ENCODE peak calls at places on chromosomes 6 and 20, in four cellular contexts. J, E, K and O are unnamed samples.

GRCh38 chr6:163387317-163387716 is 27.2 kb upstream of the QKI start:
- DNase-seq in J (no peak), E (no peak), K (no peak), O (no peak)

GRCh38 chr6:42224222-42225042 is 6.8 kb upstream of the MRPS10 start:
- DNase-seq in J (no peak), E (peak; percentile 88), K (no peak), O (no peak)

GRCh38 chr6:159438106-159438505 is 254.9 kb downstream of the SOD2 start:
- DNase-seq in J (no peak), E (no peak), K (no peak), O (no peak)

GRCh38 chr6:71488186-71488585 is 199.6 kb downstream of the OGFRL1 start:
- DNase-seq in J (no peak), E (no peak), K (no peak), O (no peak)

GRCh38 chr20:38307371-38308046 is 3.6 kb downstream of the BPI start:
- DNase-seq in J (no peak), E (no peak), K (no peak), O (peak; percentile 57)

GRCh38 chr6:20564269-20564668 is 30.0 kb downstream of the CDKAL1 start:
- DNase-seq in J (no peak), E (peak; percentile 6), K (no peak), O (no peak)

GRCh38 chr6:13427838-13428527 is 59.4 kb downstream of the GFOD1 start:
- DNase-seq in J (no peak), E (no peak), K (no peak), O (no peak)

GRCh38 chr20:23915844-23916243 is 36.3 kb upstream of the CST5 start:
- DNase-seq in J (no peak), E (no peak), K (no peak), O (no peak)

GRCh38 chr6:113842165-113842564 is 15.0 kb upstream of the MARCKS start:
- DNase-seq in J (no peak), E (no peak), K (no peak), O (no peak)

GRCh38 chr6:16240618-16241320 is 2.4 kb downstream of the GMPR start:
- DNase-seq in J (no peak), E (no peak), K (no peak), O (peak; percentile 89)

GRCh38 chr20:46820682-46821081 is 74.0 kb upstream of the EYA2 start:
- DNase-seq in J (no peak), E (no peak), K (no peak), O (no peak)

GRCh38 chr20:53642196-53643030 is 48.8 kb upstream of the ZNF217 start:
- DNase-seq in J (peak; percentile 64), E (peak; percentile 90), K (peak; percentile 66), O (peak; percentile 21)

GRCh38 chr6:151494235-151494950 is 576 bp downstream of the CCDC170 start:
- DNase-seq in J (no peak), E (peak; percentile 63), K (peak; percentile 68), O (peak; percentile 65)

GRCh38 chr6:27605401-27606342 is 132.8 kb upstream of the ZNF184 start:
- DNase-seq in J (peak; percentile 68), E (peak; percentile 91), K (no peak), O (no peak)

GRCh38 chr20:5353624-5354496 is 37.1 kb upstream of the PROKR2 start:
- DNase-seq in J (no peak), E (peak; percentile 55), K (no peak), O (no peak)

GRCh38 chr6:56752534-56752933 is 109.8 kb upstream of the DST start:
- DNase-seq in J (no peak), E (no peak), K (no peak), O (no peak)

GRCh38 chr6:98842489-98843180 is 8.3 kb downstream of the POU3F2 start:
- DNase-seq in J (no peak), E (no peak), K (no peak), O (no peak)

GRCh38 chr6:158999154-158999668 is 791 bp downstream of the RSPH3 start:
- DNase-seq in J (no peak), E (no peak), K (no peak), O (no peak)

GRCh38 chr20:62999580-62999979 is 7.2 kb downstream of the BHLHE23 start:
- DNase-seq in J (no peak), E (no peak), K (no peak), O (no peak)

GRCh38 chr6:32854376-32855178 is 585 bp downstream of the PSMB9 start:
- DNase-seq in J (no peak), E (no peak), K (peak; percentile 46), O (no peak)

GRCh38 chr6:87093651-87094050 is 1.3 kb downstream of the CGA start:
- DNase-seq in J (no peak), E (no peak), K (no peak), O (no peak)

GRCh38 chr6:48068326-48069191 is 42.4 kb downstream of the PTCHD4 start:
- DNase-seq in J (no peak), E (no peak), K (no peak), O (peak; percentile 68)

GRCh38 chr6:30556714-30556963 is 350 bp upstream of the GNL1 start:
- DNase-seq in J (no peak), E (no peak), K (peak; percentile 92), O (peak; percentile 88)

GRCh38 chr6:139522471-139523220 is 148.2 kb upstream of the CITED2 start:
- DNase-seq in J (no peak), E (no peak), K (no peak), O (no peak)

GRCh38 chr6:25882066-25882496 is 8.0 kb upstream of the SLC17A3 start:
- DNase-seq in J (no peak), E (peak; percentile 77), K (peak; percentile 29), O (no peak)

GRCh38 chr6:5219292-5219691 is 41.5 kb downstream of the LYRM4 start:
- DNase-seq in J (no peak), E (no peak), K (no peak), O (no peak)

GRCh38 chr6:5215181-5215580 is 45.6 kb downstream of the LYRM4 start:
- DNase-seq in J (no peak), E (no peak), K (no peak), O (no peak)

GRCh38 chr6:5214570-5215052 is 46.1 kb downstream of the LYRM4 start:
- DNase-seq in J (peak; percentile 84), E (peak; percentile 25), K (peak; percentile 60), O (peak; percentile 91)

GRCh38 chr6:5215799-5216198 is 45.0 kb downstream of the LYRM4 start:
- DNase-seq in J (peak; percentile 32), E (no peak), K (no peak), O (no peak)

GRCh38 chr6:5213851-5214507 is 46.8 kb downstream of the LYRM4 start:
- DNase-seq in J (no peak), E (no peak), K (peak; percentile 70), O (peak; percentile 83)
- TF ChIP-seq CTCF in J (no peak), E (no peak), K (no peak), O (peak; percentile 83)

DNA sequence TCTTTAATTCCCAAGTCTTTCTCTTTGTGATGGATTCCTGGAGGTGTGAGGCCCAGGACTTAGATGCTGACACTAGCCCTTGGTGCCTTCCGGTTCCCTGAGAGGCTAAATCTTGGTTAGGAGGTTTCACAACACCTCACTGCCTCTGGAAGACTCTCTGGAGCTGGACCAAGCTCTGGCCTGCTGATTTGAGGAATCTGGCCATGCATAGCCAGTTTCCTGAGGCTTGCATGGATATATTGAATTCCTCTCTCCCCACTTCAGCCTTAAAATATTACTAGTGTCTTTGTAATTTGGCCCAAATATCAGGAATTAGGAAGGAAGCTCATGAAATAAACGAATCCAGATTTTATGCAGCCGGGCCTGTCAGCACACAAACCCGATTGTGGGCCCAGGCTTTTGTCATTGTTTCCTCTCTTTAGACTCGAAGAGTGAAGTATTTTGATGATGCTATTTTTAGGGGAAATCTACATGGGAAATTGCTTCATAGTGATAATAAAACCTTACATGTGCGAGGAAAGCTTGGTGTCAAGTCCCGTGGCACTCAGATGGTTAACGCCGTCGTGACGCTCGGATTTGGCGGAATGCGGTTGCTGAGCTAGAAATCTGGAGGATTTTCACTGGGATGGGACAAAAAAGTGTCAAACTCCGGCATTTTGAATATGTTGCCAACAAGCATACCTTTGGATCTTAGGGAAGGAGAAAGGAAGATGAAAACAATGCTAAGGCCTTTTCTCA is 144.4 kb downstream of the PHACTR3 start:
- DNase-seq in J (no peak), E (no peak), K (no peak), O (no peak)
- H3K9me3 ChIP-seq in J (no peaks in the 10 kb centered on the region), E (no peaks in the 10 kb centered on the region), K (no peaks in the 10 kb centered on the region), O (no peaks in the 10 kb centered on the region)

GRCh38 chr6:129073651-129074419 is 190.9 kb downstream of the LAMA2 start:
- DNase-seq in J (no peak), E (no peak), K (no peak), O (no peak)
- H3K4me3 ChIP-seq in J (no peak overlapping the region), E (no peak overlapping the region), K (no peak overlapping the region), O (no peak overlapping the region)

GRCh38 chr6:91606148-91606901 is 1019.5 kb upstream of the MAP3K7 start:
- DNase-seq in J (no peak), E (no peak), K (no peak), O (no peak)

GRCh38 chr6:91613481-91613880 is 1026.6 kb upstream of the MAP3K7 start:
- DNase-seq in J (no peak), E (no peak), K (no peak), O (no peak)

GRCh38 chr6:91611190-91611589 is 1024.3 kb upstream of the MAP3K7 start:
- DNase-seq in J (no peak), E (no peak), K (no peak), O (no peak)

DNA sequence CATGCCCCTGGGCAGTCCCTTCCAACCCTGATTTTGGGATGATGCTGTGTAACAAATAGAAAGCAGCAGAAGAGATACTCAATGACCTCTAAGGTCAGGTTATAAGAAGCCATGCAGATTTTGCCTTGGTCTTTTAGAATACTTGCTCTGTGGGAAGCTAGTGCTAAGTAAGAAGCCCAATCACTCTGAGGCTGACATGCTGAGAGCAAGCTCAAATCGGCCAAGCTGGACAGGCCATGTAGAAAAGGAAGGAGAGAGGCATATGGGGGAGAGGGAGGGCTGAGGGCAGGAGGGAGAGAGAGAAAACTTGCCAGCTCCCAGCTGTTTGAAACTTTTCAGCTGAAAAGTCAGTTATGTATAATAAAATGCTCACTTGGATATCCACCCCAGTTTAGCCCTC is 1021.6 kb upstream of the MAP3K7 start:
- DNase-seq in J (no peak), E (no peak), K (no peak), O (no peak)
- TF ChIP-seq CTCF in J (no peak), E (no peak), K (no peak), O (no peak)

DNA sequence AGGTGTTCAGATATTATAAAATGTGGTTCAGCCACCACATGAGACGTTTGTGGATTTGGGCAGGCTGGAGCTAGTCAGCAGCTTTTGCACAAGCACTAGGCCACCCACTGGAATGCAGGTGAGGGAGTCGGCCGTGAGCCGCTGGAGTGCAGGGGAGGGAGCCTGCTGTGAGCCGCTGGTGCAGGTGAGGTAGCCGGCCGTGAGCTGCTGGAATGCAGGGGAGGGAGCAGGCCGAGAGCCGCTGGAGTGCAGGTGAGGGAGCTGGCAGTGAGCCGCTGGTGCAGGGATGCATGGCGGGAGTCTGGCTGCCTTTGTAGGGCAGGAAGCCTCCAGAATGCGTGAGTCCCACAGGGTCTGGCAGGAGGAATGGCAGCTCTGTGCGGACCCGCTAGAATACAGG is 1907.6 kb upstream of the DEFB115 start:
- DNase-seq in J (no peak), E (no peak), K (no peak), O (no peak)
- H3K9me3 ChIP-seq in J (no peaks in the 10 kb centered on the region), E (no peaks in the 10 kb centered on the region), K (no peaks in the 10 kb centered on the region), O (no peaks in the 10 kb centered on the region)

GRCh38 chr20:11454966-11455799 is 462.5 kb upstream of the BTBD3 start:
- DNase-seq in J (no peak), E (peak; percentile 91), K (no peak), O (no peak)
- H3K4me3 ChIP-seq in J (no peak overlapping the region), E (peak overlapping the region; percentile 24), K (no peak overlapping the region), O (no peak overlapping the region)

GRCh38 chr20:50188879-50189680 is 1.6 kb upstream of the CEBPB start:
- DNase-seq in J (no peak), E (peak; percentile 51), K (peak; percentile 61), O (no peak)
- TF ChIP-seq CTCF in J (no peak), E (no peak), K (no peak), O (no peak)